ENCODE peak calls at places on chromosomes 11 and 22, in four cellular contexts. E, O, Z and I are unnamed samples.

GRCh38 chr11:84612645-84613044 is 1014.5 kb downstream of the DLG2 start:
- DNase-seq in O (no peak), Z (no peak), E (no peak), I (no peak)

GRCh38 chr11:131688056-131688693 is 317.8 kb downstream of the NTM start:
- DNase-seq in O (no peak), E (peak; percentile 41), Z (peak; percentile 62), I (peak; percentile 76)

GRCh38 chr22:46087816-46088277 is 62.5 kb upstream of the PPARA start:
- DNase-seq in E (no peak), Z (peak; percentile 80), O (no peak), I (peak; percentile 84)

GRCh38 chr22:47030881-47031627 is 268.6 kb downstream of the TBC1D22A start:
- DNase-seq in E (no peak), O (no peak), Z (peak; percentile 38), I (peak; percentile 54)

GRCh38 chr11:61787928-61788491 is 4.4 kb downstream of the TMEM258 start:
- DNase-seq in Z (no peak), O (no peak), E (peak; percentile 65), I (no peak)

GRCh38 chr11:35292290-35292689 is 127.1 kb downstream of the SLC1A2 start:
- DNase-seq in E (no peak), O (no peak), Z (no peak), I (no peak)

GRCh38 chr11:975824-976223 is 50.2 kb downstream of the AP2A2 start:
- DNase-seq in E (no peak), Z (no peak), O (no peak), I (no peak)

GRCh38 chr11:70574725-70575347 is 176.5 kb downstream of the CTTN start:
- DNase-seq in Z (no peak), O (no peak), E (no peak), I (peak; percentile 54)

GRCh38 chr11:40306938-40307548 is 1152.4 kb downstream of the LRRC4C start:
- DNase-seq in Z (no peak), E (peak; percentile 3), O (no peak), I (no peak)

GRCh38 chr22:38871360-38872171 is 450 bp downstream of the CBX6 start:
- DNase-seq in Z (peak; percentile 52), O (peak; percentile 23), E (no peak), I (no peak)

GRCh38 chr11:86596861-86597632 is 75.4 kb downstream of the ME3 start:
- DNase-seq in E (no peak), Z (no peak), O (no peak), I (no peak)

GRCh38 chr11:102410382-102410784 is 42.2 kb downstream of the TMEM123 start:
- DNase-seq in Z (no peak), O (no peak), E (no peak), I (no peak)

GRCh38 chr11:56889986-56890385 is 98.7 kb upstream of the OR5AK2 start:
- DNase-seq in E (no peak), Z (no peak), O (no peak), I (no peak)

GRCh38 chr11:34002420-34002819 is 49.1 kb upstream of the CAPRIN1 start:
- DNase-seq in O (no peak), E (peak; percentile 74), Z (no peak), I (no peak)

GRCh38 chr11:114358711-114359110 is 41.6 kb downstream of the C11orf71 start:
- DNase-seq in Z (no peak), O (no peak), E (no peak), I (no peak)

DNA sequence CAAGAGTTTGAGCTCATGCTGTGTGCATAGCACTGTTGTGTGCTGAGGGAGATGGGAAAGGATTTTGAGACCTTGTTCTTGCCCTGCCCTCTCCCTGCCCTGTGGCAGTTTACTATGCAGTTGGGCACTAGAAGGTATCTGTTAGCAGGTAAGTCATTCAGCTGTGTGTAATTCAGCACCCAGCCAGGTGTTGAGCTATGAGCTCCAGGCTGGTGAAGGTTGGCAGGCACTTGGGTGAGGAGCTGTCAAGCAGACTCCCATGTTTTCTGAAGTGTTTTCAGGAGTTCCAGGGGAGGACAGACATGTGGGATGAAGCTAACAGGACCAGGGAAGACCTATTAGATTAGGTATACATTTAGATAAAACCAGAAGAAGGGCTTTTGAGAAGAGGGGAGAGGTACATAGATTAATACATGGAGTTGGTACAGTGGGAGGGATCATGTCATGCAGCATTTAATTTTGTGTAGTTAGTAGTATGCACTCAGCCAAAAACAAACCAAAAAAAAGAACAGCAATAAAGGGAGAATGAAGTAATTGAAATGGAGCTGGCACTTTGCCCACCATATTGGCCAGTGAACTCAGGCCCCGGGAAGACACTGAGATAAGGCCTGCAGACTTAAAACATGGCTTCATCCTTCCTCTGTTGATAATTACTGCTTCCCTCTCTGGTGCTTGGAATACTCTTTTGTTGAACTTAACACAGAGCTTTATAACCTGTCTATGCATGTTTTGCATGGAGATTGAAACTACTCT is 2.9 kb downstream of the PANX1 start:
- DNase-seq in Z (no peak), E (peak; percentile 19), O (no peak), I (no peak)
- H3K9me3 ChIP-seq in Z (no peaks in the 10 kb centered on the region), E (no peaks in the 10 kb centered on the region), O (no peaks in the 10 kb centered on the region), I (no peaks in the 10 kb centered on the region)

GRCh38 chr11:134202661-134203060 is 21.1 kb downstream of the NCAPD3 start:
- DNase-seq in O (no peak), Z (no peak), E (no peak), I (no peak)

GRCh38 chr11:134205729-134206128 is 18.0 kb downstream of the NCAPD3 start:
- DNase-seq in E (no peak), Z (no peak), O (no peak), I (no peak)

GRCh38 chr11:134196756-134197155 is 27.0 kb downstream of the NCAPD3 start:
- DNase-seq in O (peak; percentile 31), E (no peak), Z (no peak), I (no peak)

GRCh38 chr11:134199531-134199930 is 24.2 kb downstream of the NCAPD3 start:
- DNase-seq in Z (no peak), O (no peak), E (no peak), I (no peak)

GRCh38 chr11:134200688-134201087 is 23.1 kb downstream of the NCAPD3 start:
- DNase-seq in E (no peak), Z (no peak), O (no peak), I (no peak)
- H3K36me3 ChIP-seq in E (peaks cover 7% of the 10 kb centered on the region), Z (peaks cover 69% of the 10 kb centered on the region), O (peaks cover 10% of the 10 kb centered on the region), I (peaks cover 62% of the 10 kb centered on the region)

DNA sequence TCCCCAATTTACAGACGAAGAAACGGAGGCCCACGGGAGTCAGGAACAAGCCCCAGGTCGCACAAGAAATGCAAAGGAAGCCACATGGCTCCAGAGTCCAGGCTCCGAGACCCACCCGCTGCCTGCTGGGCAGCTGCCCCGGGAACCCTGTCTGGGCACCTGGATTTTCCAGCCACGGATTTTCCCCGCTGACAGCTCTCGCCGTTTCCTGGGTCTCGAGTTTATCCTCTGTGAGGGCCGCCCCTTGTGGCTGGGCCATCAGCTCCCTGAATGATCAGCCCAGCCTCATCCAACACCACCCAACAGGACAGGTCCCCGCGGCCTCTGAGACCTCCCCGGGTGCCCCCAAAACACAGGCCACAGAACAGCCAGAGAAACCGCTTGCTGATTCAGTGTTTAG is 189.7 kb downstream of the BRD1 start:
- DNase-seq in E (no peak), Z (no peak), O (no peak), I (no peak)
- H3K9me3 ChIP-seq in E (no peaks in the 10 kb centered on the region), Z (no peaks in the 10 kb centered on the region), O (no peaks in the 10 kb centered on the region), I (no peaks in the 10 kb centered on the region)

DNA sequence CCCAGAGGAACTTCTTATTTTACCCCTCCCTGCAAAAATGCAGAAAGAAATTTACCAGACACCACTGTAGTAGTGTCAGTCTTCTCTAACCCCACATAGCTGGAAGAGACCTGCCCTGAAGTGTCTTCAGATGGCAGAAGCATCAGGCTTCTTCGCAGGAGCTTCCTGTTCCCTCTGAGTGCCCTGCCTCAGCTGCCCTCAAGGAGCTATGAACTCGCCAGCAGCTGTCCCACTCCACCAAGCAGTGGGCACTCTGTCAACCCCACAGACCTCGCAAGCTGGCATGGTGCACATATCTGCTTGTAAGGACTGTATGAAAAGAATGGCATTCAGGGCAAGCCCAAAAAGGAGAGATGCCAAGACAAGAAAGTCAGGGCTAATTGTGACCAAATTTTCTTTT is 28.6 kb upstream of the PAK1 start:
- DNase-seq in O (no peak), E (no peak), Z (no peak), I (no peak)
- H3K36me3 ChIP-seq in O (no peaks in the 10 kb centered on the region), E (no peaks in the 10 kb centered on the region), Z (no peaks in the 10 kb centered on the region), I (no peaks in the 10 kb centered on the region)

DNA sequence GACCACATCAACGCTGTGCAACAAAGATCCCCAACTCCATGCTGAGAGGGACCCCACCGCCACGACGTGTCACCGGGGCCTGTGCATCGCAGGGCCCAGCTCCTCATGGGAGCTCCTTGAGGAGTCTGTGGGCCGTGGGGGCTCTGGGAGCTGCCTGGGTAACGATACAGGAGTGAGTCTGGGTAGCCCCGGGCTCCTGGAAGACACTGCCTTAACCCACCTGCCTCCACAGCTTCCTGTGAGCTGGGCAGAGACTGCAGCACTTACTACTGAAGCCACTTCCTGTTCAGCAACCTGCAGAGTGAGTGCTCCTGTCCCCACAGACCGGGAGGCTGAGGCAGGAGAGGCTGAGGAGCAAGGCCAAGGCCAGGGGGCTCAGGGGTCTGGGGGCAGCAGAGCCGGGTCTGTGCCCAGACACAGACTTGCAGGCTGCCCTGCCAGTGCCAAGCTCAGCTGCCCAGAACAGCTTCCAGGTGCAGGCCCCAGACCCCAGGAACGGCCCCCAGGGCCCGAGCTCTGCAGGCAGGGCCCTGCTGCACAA is 226.7 kb downstream of the BRD1 start:
- DNase-seq in O (no peak), Z (peak; percentile 40), E (peak; percentile 11), I (peak; percentile 53)
- H3K9me3 ChIP-seq in O (peaks cover 3% of the 10 kb centered on the region), Z (peaks cover 16% of the 10 kb centered on the region), E (no peaks in the 10 kb centered on the region), I (no peaks in the 10 kb centered on the region)

DNA sequence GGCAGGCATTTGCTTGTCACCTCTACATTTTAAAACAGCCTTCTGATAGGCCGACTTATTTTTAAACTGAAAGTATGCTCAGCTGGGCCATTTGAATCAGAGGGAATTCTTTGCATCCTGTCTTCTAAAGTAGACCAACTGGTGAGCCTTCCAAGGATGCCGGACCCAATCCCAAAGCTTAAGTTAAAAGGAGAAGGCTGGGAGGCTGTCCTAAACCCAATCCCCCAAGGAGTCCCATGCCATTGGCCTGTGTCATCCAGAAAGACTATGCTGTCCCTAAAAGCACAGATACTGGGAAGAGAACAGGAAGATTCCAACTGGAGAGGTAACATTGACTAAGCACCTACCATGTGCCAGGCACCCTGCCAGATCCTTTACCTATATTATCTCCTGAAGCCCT is 18.0 kb downstream of the TENM4 start:
- DNase-seq in O (no peak), Z (no peak), E (no peak), I (no peak)
- H3K36me3 ChIP-seq in O (no peaks in the 10 kb centered on the region), Z (no peaks in the 10 kb centered on the region), E (no peaks in the 10 kb centered on the region), I (no peaks in the 10 kb centered on the region)

GRCh38 chr11:68130121-68130520 is 8.9 kb upstream of the CHKA start:
- DNase-seq in Z (no peak), E (no peak), O (no peak), I (no peak)
- H3K9me3 ChIP-seq in Z (no peaks in the 10 kb centered on the region), E (no peaks in the 10 kb centered on the region), O (no peaks in the 10 kb centered on the region), I (no peaks in the 10 kb centered on the region)